ENCODE peak calls at places on chromosomes 5 and 9, in seven cellular contexts. R is D341Med, B is right cardiac atrium, Y is upper lobe of left lung, M is smooth muscle cell of the brain vasculature, A is H7, V is cardiac muscle cell. T is an unnamed sample.
A peak's percentile ranks its signal among the peaks of the same experiment; 100 is the strongest.

GRCh38 chr5:172646716-172647285 is 5.7 kb downstream of the NEURL1B start:
- DNase-seq in R (no peak), B (peak; percentile 75), Y (no peak), M (no peak), A (peak; percentile 90), V (peak; percentile 70), T (no peak)

GRCh38 chr9:71975833-71976232 is 64.4 kb downstream of the C9orf85 start:
- DNase-seq in R (no peak), B (no peak), Y (no peak), M (no peak), A (no peak), V (no peak), T (no peak)

GRCh38 chr5:177555228-177555627 is 865 bp upstream of the FAM193B start:
- DNase-seq in R (no peak), B (no peak), Y (no peak), M (no peak), A (no peak), V (no peak), T (no peak)

GRCh38 chr5:65696892-65697291 is 25.0 kb downstream of the SGTB start:
- DNase-seq in R (no peak), B (no peak), Y (no peak), M (no peak), A (no peak), V (no peak), T (no peak)

GRCh38 chr5:54229041-54229780 is 81.2 kb downstream of the ARL15 start:
- DNase-seq in R (peak; percentile 63), B (peak; percentile 87), Y (peak; percentile 62), M (peak; percentile 21), A (peak; percentile 18), V (peak; percentile 73), T (peak; percentile 43)

GRCh38 chr5:102561894-102562760 is 63.3 kb upstream of the SLCO6A1 start:
- DNase-seq in R (peak; percentile 48), B (peak; percentile 69), Y (no peak), M (peak; percentile 3), A (peak; percentile 18), V (no peak), T (no peak)

GRCh38 chr5:175691761-175692160 is 33.9 kb downstream of the HRH2 start:
- DNase-seq in R (no peak), B (no peak), Y (no peak), M (no peak), A (no peak), V (no peak), T (no peak)

GRCh38 chr9:32180597-32180996 is 203.8 kb upstream of the ACO1 start:
- DNase-seq in R (no peak), B (no peak), Y (no peak), M (no peak), A (no peak), V (no peak), T (no peak)

GRCh38 chr5:81212211-81212687 is 20.9 kb upstream of the CKMT2 start:
- DNase-seq in R (no peak), B (no peak), Y (peak; percentile 69), M (no peak), A (no peak), V (no peak), T (no peak)

T was measured in activated T-helper 1 cell treated with anti-CD3 and anti-CD28 coated beads, Interleukin-2, amount 50 U/mL, for 16 hours.